ENCODE peak calls at places on chromosomes 16 and 17, in five cellular contexts. One of them, this sample, is unnamed.

GRCh38 chr17:19533718-19534561 is at the start of gene SLC47A1:
- DNase-seq in GM12865: peak
- DNase-seq in HepG2: peak
- DNase-seq in CD4-positive, alpha-beta T cell: no peak
- DNase-seq in Peyer's patch: no peak
- DNase-seq in this sample: peak

GRCh38 chr16:3963203-3963602 is 82.7 kb upstream of the CREBBP start:
- DNase-seq in HepG2: no peak
- DNase-seq in Peyer's patch: no peak
- DNase-seq in CD4-positive, alpha-beta T cell: peak
- DNase-seq in GM12865: no peak
- DNase-seq in this sample: no peak

GRCh38 chr16:87834015-87834667 is 35.2 kb downstream of the SLC7A5 start:
- DNase-seq in Peyer's patch: no peak
- DNase-seq in HepG2: no peak
- DNase-seq in CD4-positive, alpha-beta T cell: no peak
- DNase-seq in GM12865: no peak
- DNase-seq in this sample: no peak

GRCh38 chr17:4739122-4740024 is at the start of the genes CXCL16 and ZMYND15:
- DNase-seq in HepG2: no peak
- DNase-seq in GM12865: peak
- DNase-seq in CD4-positive, alpha-beta T cell: peak
- DNase-seq in Peyer's patch: peak
- DNase-seq in this sample: peak

GRCh38 chr16:81567987-81568748 is 123.6 kb downstream of the CMIP start:
- DNase-seq in HepG2: peak
- DNase-seq in Peyer's patch: no peak
- DNase-seq in CD4-positive, alpha-beta T cell: no peak
- DNase-seq in GM12865: no peak
- DNase-seq in this sample: no peak

GRCh38 chr16:4477966-4478365 is 1.8 kb downstream of the HMOX2 start:
- DNase-seq in Peyer's patch: no peak
- DNase-seq in GM12865: no peak
- DNase-seq in CD4-positive, alpha-beta T cell: no peak
- DNase-seq in HepG2: no peak
- DNase-seq in this sample: no peak

GRCh38 chr16:67386861-67387455 is 6.3 kb downstream of the TPPP3 start:
- DNase-seq in CD4-positive, alpha-beta T cell: no peak
- DNase-seq in Peyer's patch: no peak
- DNase-seq in HepG2: no peak
- DNase-seq in GM12865: no peak
- DNase-seq in this sample: no peak

GRCh38 chr17:75266315-75267145 is 4.5 kb downstream of the MIF4GD start:
- DNase-seq in HepG2: no peak
- DNase-seq in CD4-positive, alpha-beta T cell: no peak
- DNase-seq in GM12865: no peak
- DNase-seq in Peyer's patch: no peak
- DNase-seq in this sample: no peak

GRCh38 chr16:85675528-85675927 is 13.2 kb downstream of the GINS2 start:
- DNase-seq in HepG2: peak
- DNase-seq in CD4-positive, alpha-beta T cell: no peak
- DNase-seq in GM12865: no peak
- DNase-seq in Peyer's patch: no peak
- DNase-seq in this sample: no peak

GRCh38 chr17:77315010-77315409 is 174.2 kb downstream of the SEC14L1 start:
- DNase-seq in Peyer's patch: no peak
- DNase-seq in CD4-positive, alpha-beta T cell: no peak
- DNase-seq in HepG2: no peak
- DNase-seq in GM12865: no peak
- DNase-seq in this sample: no peak

GRCh38 chr17:38590988-38591758 is 14.6 kb downstream of the SRCIN1 start:
- DNase-seq in CD4-positive, alpha-beta T cell: no peak
- DNase-seq in Peyer's patch: no peak
- DNase-seq in HepG2: peak
- DNase-seq in GM12865: peak
- DNase-seq in this sample: no peak

GRCh38 chr17:50631195-50631907 is 3.3 kb upstream of the ABCC3 start:
- DNase-seq in HepG2: no peak
- DNase-seq in CD4-positive, alpha-beta T cell: no peak
- DNase-seq in GM12865: no peak
- DNase-seq in Peyer's patch: no peak
- DNase-seq in this sample: no peak

GRCh38 chr16:46947900-46948547 is 25.4 kb downstream of the DNAJA2 start:
- DNase-seq in HepG2: peak
- DNase-seq in GM12865: peak
- DNase-seq in CD4-positive, alpha-beta T cell: peak
- DNase-seq in Peyer's patch: no peak
- DNase-seq in this sample: peak

GRCh38 chr16:21646721-21647561 is 5.5 kb downstream of the IGSF6 start:
- DNase-seq in HepG2: no peak
- DNase-seq in GM12865: peak
- DNase-seq in CD4-positive, alpha-beta T cell: peak
- DNase-seq in Peyer's patch: peak
- DNase-seq in this sample: peak

GRCh38 chr16:79563919-79564318 is 36.6 kb downstream of the MAF start:
- DNase-seq in CD4-positive, alpha-beta T cell: no peak
- DNase-seq in HepG2: no peak
- DNase-seq in Peyer's patch: no peak
- DNase-seq in GM12865: no peak
- DNase-seq in this sample: no peak
- TF ChIP-seq CTCF in CD4-positive, alpha-beta T cell: no peak
- TF ChIP-seq CTCF in HepG2: no peak
- TF ChIP-seq CTCF in Peyer's patch: no peak
- TF ChIP-seq CTCF in GM12865: no peak
- TF ChIP-seq CTCF in this sample: no peak

GRCh38 chr17:62627904-62628603 is 584 bp downstream of the MRC2 start:
- DNase-seq in HepG2: no peak
- DNase-seq in CD4-positive, alpha-beta T cell: no peak
- DNase-seq in Peyer's patch: no peak
- DNase-seq in GM12865: peak
- DNase-seq in this sample: peak
- TF ChIP-seq CTCF in HepG2: peak
- TF ChIP-seq CTCF in CD4-positive, alpha-beta T cell: no peak
- TF ChIP-seq CTCF in Peyer's patch: no peak
- TF ChIP-seq CTCF in GM12865: no peak
- TF ChIP-seq CTCF in this sample: no peak

DNA sequence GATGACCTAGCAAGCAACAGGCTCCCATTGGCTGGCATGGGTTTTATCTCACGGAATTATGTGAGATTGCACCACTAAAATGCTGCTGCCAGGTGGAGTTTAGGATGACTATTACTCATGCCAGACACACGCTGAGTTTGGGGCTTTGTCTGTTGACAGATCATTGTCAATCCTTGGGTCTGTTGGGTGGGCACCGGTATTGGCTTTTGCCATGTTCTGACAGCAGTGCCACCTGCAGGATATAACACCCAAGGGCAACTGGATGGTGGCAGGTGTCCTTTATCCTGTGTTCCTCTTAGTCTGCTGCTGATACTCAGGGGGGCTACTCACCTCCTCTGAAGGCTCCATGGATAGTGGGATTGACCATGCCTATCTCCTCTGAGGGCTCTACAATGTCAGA is 221.6 kb upstream of the DYNLRB2 start:
- DNase-seq in GM12865: peak
- DNase-seq in Peyer's patch: no peak
- DNase-seq in CD4-positive, alpha-beta T cell: no peak
- DNase-seq in HepG2: no peak
- DNase-seq in this sample: no peak
- TF ChIP-seq CTCF in GM12865: peak
- TF ChIP-seq CTCF in Peyer's patch: peak
- TF ChIP-seq CTCF in CD4-positive, alpha-beta T cell: no peak
- TF ChIP-seq CTCF in HepG2: peak
- TF ChIP-seq CTCF in this sample: no peak

GRCh38 chr17:44623070-44623725 is 33.1 kb upstream of the MEIOC start:
- DNase-seq in HepG2: peak
- DNase-seq in GM12865: no peak
- DNase-seq in Peyer's patch: no peak
- DNase-seq in CD4-positive, alpha-beta T cell: no peak
- DNase-seq in this sample: no peak
- TF ChIP-seq CTCF in HepG2: peak
- TF ChIP-seq CTCF in GM12865: no peak
- TF ChIP-seq CTCF in Peyer's patch: no peak
- TF ChIP-seq CTCF in CD4-positive, alpha-beta T cell: no peak
- TF ChIP-seq CTCF in this sample: no peak

GRCh38 chr17:79839363-79840203 is at the start of gene CBX4:
- DNase-seq in HepG2: peak
- DNase-seq in Peyer's patch: peak
- DNase-seq in CD4-positive, alpha-beta T cell: peak
- DNase-seq in GM12865: peak
- DNase-seq in this sample: peak

GRCh38 chr17:79836952-79837887 is 2.0 kb downstream of the CBX4 start:
- DNase-seq in CD4-positive, alpha-beta T cell: no peak
- DNase-seq in GM12865: peak
- DNase-seq in Peyer's patch: peak
- DNase-seq in HepG2: peak
- DNase-seq in this sample: peak

GRCh38 chr17:79840204-79840988 is 1.2 kb upstream of the CBX4 start:
- DNase-seq in HepG2: no peak
- DNase-seq in CD4-positive, alpha-beta T cell: no peak
- DNase-seq in Peyer's patch: no peak
- DNase-seq in GM12865: peak
- DNase-seq in this sample: peak

GRCh38 chr17:79837888-79838540 is 1.2 kb downstream of the CBX4 start:
- DNase-seq in HepG2: no peak
- DNase-seq in Peyer's patch: peak
- DNase-seq in GM12865: peak
- DNase-seq in CD4-positive, alpha-beta T cell: no peak
- DNase-seq in this sample: no peak

GRCh38 chr17:79838541-79839274 is 532 bp downstream of the CBX4 start:
- DNase-seq in Peyer's patch: peak
- DNase-seq in HepG2: no peak
- DNase-seq in CD4-positive, alpha-beta T cell: no peak
- DNase-seq in GM12865: peak
- DNase-seq in this sample: peak
- TF ChIP-seq CTCF in Peyer's patch: no peak
- TF ChIP-seq CTCF in HepG2: no peak
- TF ChIP-seq CTCF in CD4-positive, alpha-beta T cell: no peak
- TF ChIP-seq CTCF in GM12865: no peak
- TF ChIP-seq CTCF in this sample: no peak